ENCODE peak calls at places on chromosomes 2 and 18, in eight cellular contexts. W is pancreas; Y is CD8-positive, alpha-beta memory T cell; J is sciatic nerve; I is B cell; A is osteocyte; D is PC-9; S is stimulated activated CD4-positive, alpha-beta T cell treated with anti-CD3 and anti-CD28 coated beads, Interleukin-4, amount 100 ng/mL, for 48 hours. P is an unnamed sample.

GRCh38 chr2:126801473-126801872 is 97.2 kb upstream of the TEX51 start:
- DNase-seq in W (no peak), S (no peak), A (no peak), J (no peak), Y (no peak), I (no peak), D (no peak), P (no peak)

GRCh38 chr18:2402084-2402483 is 169.2 kb downstream of the METTL4 start:
- DNase-seq in S (no peak), Y (no peak), A (no peak), D (no peak), J (no peak), W (no peak), I (no peak), P (no peak)

GRCh38 chr2:222733846-222734689 is 62.6 kb downstream of the MOGAT1 start:
- DNase-seq in W (no peak), A (peak), I (no peak), S (no peak), J (peak), Y (no peak), D (no peak), P (no peak)

GRCh38 chr2:240597419-240598181 is 11.1 kb downstream of the CAPN10 start:
- DNase-seq in J (peak), W (no peak), A (no peak), S (no peak), D (no peak), I (no peak), Y (peak), P (no peak)

GRCh38 chr2:70785137-70785911 is 5.1 kb downstream of the FIGLA start:
- DNase-seq in I (peak), Y (no peak), A (no peak), W (no peak), J (no peak), D (peak), S (peak), P (no peak)

GRCh38 chr2:198356157-198356556 is 551.8 kb downstream of the PLCL1 start:
- DNase-seq in D (no peak), W (no peak), S (no peak), A (no peak), I (no peak), J (no peak), Y (no peak), P (no peak)

GRCh38 chr18:31487251-31488015 is 10.5 kb upstream of the DSG2 start:
- DNase-seq in W (no peak), J (no peak), A (no peak), D (peak), S (no peak), I (no peak), Y (no peak), P (no peak)

GRCh38 chr2:211085056-211085680 is 528.8 kb downstream of the CPS1 start:
- DNase-seq in J (no peak), S (no peak), I (no peak), A (no peak), D (no peak), W (no peak), Y (no peak), P (peak)

GRCh38 chr18:61892683-61893303 is at the start of gene RNF152:
- DNase-seq in S (no peak), J (peak), W (peak), Y (peak), I (peak), A (no peak), D (no peak), P (peak)

GRCh38 chr2:201900362-201900761 is 94.0 kb downstream of the CDK15 start:
- DNase-seq in S (no peak), Y (no peak), J (no peak), D (no peak), W (no peak), A (no peak), I (no peak), P (no peak)

GRCh38 chr2:85706604-85707296 is 12.6 kb downstream of the GNLY start:
- DNase-seq in S (no peak), W (no peak), A (no peak), I (no peak), J (no peak), D (no peak), Y (no peak), P (no peak)

P was measured in germinal center.